ENCODE peak calls at places on chromosomes 6 and 20, in four cellular contexts. H is aorta, Q is brain microvascular endothelial cell, D is heart right ventricle. A is an unnamed sample.

GRCh38 chr6:161133973-161134372 is 139.9 kb downstream of the AGPAT4 start:
- DNase-seq in H (no peak), Q (no peak), D (no peak), A (no peak)

GRCh38 chr20:59988141-59988540 is 29.9 kb downstream of the CDH26 start:
- DNase-seq in H (no peak), Q (peak; percentile 5), D (no peak), A (peak; percentile 74)

GRCh38 chr6:100620085-100620484 is 155.4 kb upstream of the SIM1 start:
- DNase-seq in H (no peak), Q (peak; percentile 79), D (no peak), A (no peak)

GRCh38 chr20:63686492-63687321 is 9.7 kb upstream of the TNFRSF6B start:
- DNase-seq in H (peak; percentile 91), Q (peak; percentile 81), D (peak; percentile 89), A (peak; percentile 81)

GRCh38 chr6:100663219-100663863 is 198.6 kb upstream of the SIM1 start:
- DNase-seq in H (no peak), Q (peak; percentile 78), D (no peak), A (no peak)

GRCh38 chr6:24524801-24525200 is 30.0 kb downstream of the ALDH5A1 start:
- DNase-seq in H (no peak), Q (peak; percentile 51), D (no peak), A (no peak)

GRCh38 chr6:165835410-165835851 is 172.4 kb upstream of the PDE10A start:
- DNase-seq in H (no peak), Q (no peak), D (no peak), A (no peak)

GRCh38 chr20:884983-885952 is 30.9 kb downstream of the ANGPT4 start:
- DNase-seq in H (peak; percentile 64), Q (peak; percentile 19), D (no peak), A (no peak)

GRCh38 chr6:235763-236360 is 56.4 kb upstream of the DUSP22 start:
- DNase-seq in H (no peak), Q (peak; percentile 34), D (peak; percentile 29), A (no peak)

GRCh38 chr20:11814276-11814675 is 103.4 kb upstream of the BTBD3 start:
- DNase-seq in H (no peak), Q (peak; percentile 78), D (no peak), A (no peak)

GRCh38 chr6:113306552-113307145 is 550.5 kb upstream of the MARCKS start:
- DNase-seq in H (peak; percentile 45), Q (peak; percentile 9), D (peak; percentile 40), A (peak; percentile 37)

GRCh38 chr20:17437251-17437650 is 93.9 kb downstream of the BFSP1 start:
- DNase-seq in H (no peak), Q (no peak), D (no peak), A (no peak)

GRCh38 chr6:169950558-169950957 is 199.1 kb downstream of the ERMARD start:
- DNase-seq in H (no peak), Q (no peak), D (no peak), A (peak; percentile 29)

GRCh38 chr20:50413088-50413500 is 97.1 kb upstream of the PTPN1 start:
- DNase-seq in H (no peak), Q (no peak), D (no peak), A (no peak)

GRCh38 chr6:168201383-168201782 is 118.2 kb downstream of the DACT2 start:
- DNase-seq in H (no peak), Q (no peak), D (no peak), A (no peak)

GRCh38 chr6:34132486-34133185 is 13.3 kb downstream of the GRM4 start:
- DNase-seq in H (no peak), Q (no peak), D (no peak), A (no peak)

GRCh38 chr20:11274137-11274536 is 600.3 kb upstream of the JAG1 start:
- DNase-seq in H (peak; percentile 48), Q (peak; percentile 74), D (peak; percentile 45), A (no peak)

GRCh38 chr20:48457261-48458002 is 370.4 kb downstream of the PREX1 start:
- DNase-seq in H (no peak), Q (no peak), D (no peak), A (no peak)

GRCh38 chr6:80622641-80623040 is 516.2 kb downstream of the BCKDHB start:
- DNase-seq in H (no peak), Q (no peak), D (peak; percentile 59), A (peak; percentile 49)

GRCh38 chr20:13220194-13220856 is 749 bp upstream of the ISM1 start:
- DNase-seq in H (peak; percentile 82), Q (no peak), D (peak; percentile 53), A (peak; percentile 43)

GRCh38 chr20:48025061-48025515 is 239.8 kb upstream of the SULF2 start:
- DNase-seq in H (peak; percentile 78), Q (peak; percentile 77), D (peak; percentile 29), A (no peak)

GRCh38 chr20:34189572-34190163 is 51.6 kb upstream of the ASIP start:
- DNase-seq in H (no peak), Q (no peak), D (no peak), A (no peak)

GRCh38 chr6:77177470-77177869 is 285.8 kb downstream of the HTR1B start:
- DNase-seq in H (no peak), Q (no peak), D (no peak), A (no peak)

GRCh38 chr20:44409132-44409600 is 53.7 kb downstream of the HNF4A start:
- DNase-seq in H (no peak), Q (peak; percentile 20), D (no peak), A (no peak)

GRCh38 chr6:127083231-127084015 is 35.0 kb upstream of the RSPO3 start:
- DNase-seq in H (no peak), Q (no peak), D (no peak), A (no peak)

DNA sequence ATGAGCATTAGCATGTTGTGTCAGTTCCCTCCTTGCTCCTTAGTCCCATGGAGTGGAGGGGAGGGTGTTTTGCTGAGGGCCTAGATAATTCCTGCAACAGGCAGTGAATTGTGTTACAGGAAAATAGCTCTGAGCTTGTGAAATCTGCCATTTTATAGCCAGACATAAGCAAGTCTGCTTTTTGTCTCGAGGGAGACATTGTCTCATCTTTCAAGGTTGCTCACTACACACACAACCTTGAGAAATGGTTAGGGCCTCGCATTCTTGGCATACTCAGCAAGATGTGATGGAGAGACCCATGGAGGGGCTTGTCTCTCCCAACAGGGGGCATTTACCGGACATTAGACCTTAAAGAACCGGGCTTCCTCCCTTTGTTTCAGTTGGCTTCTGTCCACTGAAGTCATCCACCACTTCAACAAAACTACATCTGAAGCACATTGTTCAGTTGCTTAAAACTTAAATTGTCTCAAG is 108.0 kb upstream of the FOXO3 start:
- DNase-seq in H (no peak), Q (peak; percentile 89), D (peak; percentile 15), A (no peak)
- H3K27ac ChIP-seq in H (no peak overlapping the region), Q (peak overlapping the region; percentile 94), D (no peak overlapping the region), A (no peak overlapping the region)

GRCh38 chr20:58472273-58473018 is 42.8 kb downstream of the APCDD1L start:
- DNase-seq in H (no peak), Q (no peak), D (no peak), A (no peak)

GRCh38 chr20:58471161-58471834 is 43.9 kb downstream of the APCDD1L start:
- DNase-seq in H (no peak), Q (no peak), D (peak; percentile 76), A (no peak)

GRCh38 chr20:58471835-58472164 is 43.4 kb downstream of the APCDD1L start:
- DNase-seq in H (no peak), Q (no peak), D (no peak), A (no peak)

GRCh38 chr20:58475466-58475865 is 39.7 kb downstream of the APCDD1L start:
- DNase-seq in H (no peak), Q (no peak), D (no peak), A (no peak)

DNA sequence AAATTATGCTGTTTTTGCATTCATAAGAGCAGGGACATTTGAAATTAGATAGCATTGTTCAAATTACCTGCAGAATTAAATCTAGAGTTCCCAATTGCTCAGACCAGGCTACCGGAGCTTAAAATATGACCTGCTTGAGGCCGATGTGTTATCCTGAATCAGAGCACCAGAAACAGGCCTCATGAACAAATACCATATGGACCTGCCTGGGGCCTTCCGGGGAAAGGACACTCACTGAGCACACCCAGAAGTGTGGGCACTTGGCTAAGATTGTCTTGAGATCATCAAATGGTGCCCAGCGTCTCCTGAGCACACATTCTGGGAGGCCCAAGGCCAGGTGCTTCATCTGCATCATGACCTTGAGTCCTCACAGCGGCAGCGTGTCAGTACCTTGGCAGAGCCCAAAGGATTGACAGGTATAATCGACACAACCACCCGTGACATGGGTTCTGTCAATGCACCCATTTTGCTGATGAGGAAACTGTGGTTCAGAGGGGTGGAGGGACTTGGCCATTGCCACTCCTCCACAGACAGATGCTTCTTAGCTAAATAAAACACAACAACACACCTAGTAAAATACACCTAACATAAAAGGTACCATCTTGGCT is 41.3 kb downstream of the APCDD1L start:
- DNase-seq in H (no peak), Q (no peak), D (no peak), A (no peak)
- H3K27me3 ChIP-seq in H (no peaks in the 10 kb centered on the region), Q (no peaks in the 10 kb centered on the region), D (no peaks in the 10 kb centered on the region), A (no peaks in the 10 kb centered on the region)

GRCh38 chr6:155154158-155154830 is 109.5 kb upstream of the CLDN20 start:
- DNase-seq in H (no peak), Q (peak; percentile 83), D (no peak), A (no peak)
- H3K27ac ChIP-seq in H (no peak overlapping the region), Q (no peak overlapping the region), D (no peak overlapping the region), A (no peak overlapping the region)

GRCh38 chr6:108156938-108157233 is 8.9 kb upstream of the NR2E1 start:
- DNase-seq in H (no peak), Q (no peak), D (no peak), A (no peak)

GRCh38 chr6:108157234-108157971 is 8.4 kb upstream of the NR2E1 start:
- DNase-seq in H (no peak), Q (no peak), D (no peak), A (no peak)

GRCh38 chr6:108161724-108162282 is 4.0 kb upstream of the NR2E1 start:
- DNase-seq in H (no peak), Q (no peak), D (no peak), A (no peak)

GRCh38 chr6:108157972-108158441 is 7.8 kb upstream of the NR2E1 start:
- DNase-seq in H (no peak), Q (no peak), D (no peak), A (no peak)

DNA sequence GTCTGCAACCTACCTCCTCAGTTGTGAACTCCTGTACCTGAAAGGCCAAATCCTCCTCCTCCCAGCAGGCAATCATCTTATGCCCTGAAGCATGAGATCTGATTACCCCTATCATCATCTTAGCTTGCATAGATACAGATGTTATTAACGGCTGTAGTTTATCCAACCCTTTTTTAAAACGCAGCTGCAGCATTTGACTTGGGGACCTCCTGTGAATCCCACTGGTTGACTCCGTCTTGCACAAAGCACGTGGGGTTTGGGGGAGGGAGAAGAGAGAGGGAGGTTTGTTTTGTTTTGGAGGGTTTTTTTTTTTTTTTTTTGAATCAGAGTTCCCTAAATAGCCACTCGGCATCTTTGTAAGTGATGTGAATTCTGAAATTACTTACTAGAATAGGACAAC is 5.8 kb upstream of the NR2E1 start:
- DNase-seq in H (no peak), Q (no peak), D (no peak), A (no peak)
- H3K27me3 ChIP-seq in H (no peaks in the 10 kb centered on the region), Q (peaks cover 97% of the 10 kb centered on the region), D (peaks cover 100% of the 10 kb centered on the region), A (peaks cover 6% of the 10 kb centered on the region)

DNA sequence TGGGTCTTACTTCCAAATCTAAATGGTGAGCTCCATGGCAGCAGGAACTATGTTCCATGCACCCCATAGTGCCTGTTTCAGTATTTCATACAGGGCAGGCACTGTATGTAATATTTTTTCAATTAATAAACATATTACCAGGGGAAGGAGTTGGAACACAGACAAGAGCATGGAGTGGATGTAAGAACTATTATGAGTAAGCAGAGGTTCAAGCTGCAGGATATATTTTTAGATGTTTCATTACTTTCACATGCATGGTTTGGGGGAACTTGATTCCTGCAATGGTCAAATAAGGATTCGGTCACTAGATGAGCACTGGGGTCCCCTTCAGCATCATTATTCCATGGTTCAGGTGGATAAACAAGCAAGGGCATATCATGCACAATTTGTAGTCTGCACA is 108.2 kb downstream of the KIF13A start:
- DNase-seq in H (no peak), Q (no peak), D (no peak), A (no peak)
- H3K27ac ChIP-seq in H (no peak overlapping the region), Q (no peak overlapping the region), D (no peak overlapping the region), A (no peak overlapping the region)